ENCODE peak calls at places on chromosome 10, in six cellular contexts. V, E, C, N, B and H are unnamed samples.
A peak's percentile ranks its signal among the peaks of the same experiment; 100 is the strongest.

GRCh38 chr10:122441961-122442360 is 12.5 kb upstream of the ARMS2 start:
- DNase-seq in V (no peak), E (no peak), C (no peak), N (no peak), B (peak; percentile 55), H (no peak)

GRCh38 chr10:49585387-49585786 is 24.7 kb upstream of the SLC18A3 start:
- DNase-seq in V (no peak), E (no peak), C (no peak), N (no peak), B (no peak), H (no peak)

GRCh38 chr10:71063431-71063830 is 148.9 kb upstream of the UNC5B start:
- DNase-seq in V (no peak), E (no peak), C (no peak), N (no peak), B (no peak), H (no peak)

GRCh38 chr10:117168135-117168674 is 29.1 kb upstream of the KCNK18 start:
- DNase-seq in V (peak; percentile 54), E (peak; percentile 84), C (peak; percentile 76), N (peak; percentile 83), B (peak; percentile 84), H (peak; percentile 81)

GRCh38 chr10:4685904-4686643 is 139.9 kb upstream of the AKR1E2 start:
- DNase-seq in V (no peak), E (no peak), C (no peak), N (no peak), B (no peak), H (no peak)

GRCh38 chr10:122181055-122181732 is 89.9 kb upstream of the BTBD16 start:
- DNase-seq in V (no peak), E (peak; percentile 0), C (no peak), N (no peak), B (no peak), H (no peak)

GRCh38 chr10:91787258-91787657 is 11.0 kb upstream of the TNKS2 start:
- DNase-seq in V (no peak), E (no peak), C (no peak), N (no peak), B (no peak), H (no peak)

GRCh38 chr10:90930971-90931841 is 10.3 kb upstream of the ANKRD1 start:
- DNase-seq in V (peak; percentile 39), E (peak; percentile 90), C (no peak), N (peak; percentile 97), B (peak; percentile 67), H (peak; percentile 88)

GRCh38 chr10:23505797-23506465 is 67.1 kb downstream of the OTUD1 start:
- DNase-seq in V (no peak), E (no peak), C (no peak), N (no peak), B (no peak), H (no peak)

GRCh38 chr10:6402349-6402709 is 177.7 kb downstream of the PRKCQ start:
- DNase-seq in V (no peak), E (no peak), C (no peak), N (no peak), B (no peak), H (no peak)

GRCh38 chr10:17123062-17123661 is 6.4 kb downstream of the CUBN start:
- DNase-seq in V (no peak), E (no peak), C (no peak), N (no peak), B (no peak), H (no peak)

GRCh38 chr10:89744021-89744420 is 42.6 kb downstream of the KIF20B start:
- DNase-seq in V (no peak), E (no peak), C (no peak), N (no peak), B (no peak), H (no peak)

GRCh38 chr10:78410046-78410965 is 376.6 kb downstream of the RPS24 start:
- DNase-seq in V (no peak), E (no peak), C (no peak), N (no peak), B (no peak), H (no peak)

GRCh38 chr10:44981172-44982113 is 2.8 kb upstream of the DEPP1 start:
- DNase-seq in V (no peak), E (peak; percentile 81), C (peak; percentile 78), N (no peak), B (peak; percentile 70), H (no peak)

GRCh38 chr10:74213571-74214162 is 62.6 kb downstream of the ADK start:
- DNase-seq in V (no peak), E (no peak), C (no peak), N (peak; percentile 25), B (peak; percentile 18), H (peak; percentile 60)

GRCh38 chr10:48503293-48503911 is 101.5 kb downstream of the ARHGAP22 start:
- DNase-seq in V (no peak), E (peak; percentile 45), C (no peak), N (no peak), B (no peak), H (no peak)

GRCh38 chr10:15461353-15462108 is 90.4 kb upstream of the FAM171A1 start:
- DNase-seq in V (no peak), E (peak; percentile 88), C (peak; percentile 50), N (no peak), B (peak; percentile 38), H (peak; percentile 45)

GRCh38 chr10:97067716-97068391 is 117.9 kb downstream of the SLIT1 start:
- DNase-seq in V (no peak), E (peak; percentile 11), C (no peak), N (no peak), B (no peak), H (no peak)

GRCh38 chr10:71396084-71396713 is 521 bp upstream of the CDH23 start:
- DNase-seq in V (no peak), E (peak; percentile 85), C (peak; percentile 72), N (peak; percentile 89), B (peak; percentile 82), H (peak; percentile 59)

GRCh38 chr10:114777415-114777814 is 44.2 kb upstream of the FHIP2A start:
- DNase-seq in V (no peak), E (no peak), C (no peak), N (no peak), B (no peak), H (no peak)

GRCh38 chr10:420154-421121 is 269.0 kb downstream of the DIP2C start:
- DNase-seq in V (no peak), E (no peak), C (no peak), N (no peak), B (no peak), H (no peak)

GRCh38 chr10:418894-419293 is 270.6 kb downstream of the DIP2C start:
- DNase-seq in V (no peak), E (no peak), C (no peak), N (no peak), B (no peak), H (no peak)

GRCh38 chr10:413662-414071 is 275.8 kb downstream of the DIP2C start:
- DNase-seq in V (no peak), E (no peak), C (no peak), N (no peak), B (no peak), H (no peak)

GRCh38 chr10:412109-412508 is 276.9 kb downstream of the ZMYND11 start:
- DNase-seq in V (no peak), E (no peak), C (no peak), N (no peak), B (no peak), H (no peak)

DNA sequence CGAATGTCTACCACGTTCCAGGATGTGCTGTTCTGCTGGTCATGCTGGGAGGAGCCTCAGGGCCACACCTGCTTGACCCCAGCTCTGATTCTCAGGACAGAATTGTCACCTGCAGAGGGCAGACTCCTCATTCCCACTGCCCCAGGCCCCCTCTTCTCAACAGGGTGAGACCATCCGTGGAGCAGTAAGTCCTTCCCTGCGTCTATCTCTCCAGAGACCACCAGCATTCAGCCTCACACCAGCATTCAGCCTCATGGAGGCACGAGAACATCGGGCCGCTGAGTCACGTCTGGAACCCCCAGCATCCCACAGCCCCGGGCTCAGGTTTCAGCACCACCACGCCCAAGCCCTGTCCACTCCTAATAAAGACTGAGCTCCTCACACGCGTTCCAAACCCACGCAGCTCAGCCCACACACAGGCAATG is 273.4 kb downstream of the DIP2C start:
- DNase-seq in V (no peak), E (no peak), C (no peak), N (no peak), B (no peak), H (peak; percentile 43)
- TF ChIP-seq CTCF in V (no peak), E (no peak), C (no peak), N (no peak), B (no peak), H (peak; percentile 49)

DNA sequence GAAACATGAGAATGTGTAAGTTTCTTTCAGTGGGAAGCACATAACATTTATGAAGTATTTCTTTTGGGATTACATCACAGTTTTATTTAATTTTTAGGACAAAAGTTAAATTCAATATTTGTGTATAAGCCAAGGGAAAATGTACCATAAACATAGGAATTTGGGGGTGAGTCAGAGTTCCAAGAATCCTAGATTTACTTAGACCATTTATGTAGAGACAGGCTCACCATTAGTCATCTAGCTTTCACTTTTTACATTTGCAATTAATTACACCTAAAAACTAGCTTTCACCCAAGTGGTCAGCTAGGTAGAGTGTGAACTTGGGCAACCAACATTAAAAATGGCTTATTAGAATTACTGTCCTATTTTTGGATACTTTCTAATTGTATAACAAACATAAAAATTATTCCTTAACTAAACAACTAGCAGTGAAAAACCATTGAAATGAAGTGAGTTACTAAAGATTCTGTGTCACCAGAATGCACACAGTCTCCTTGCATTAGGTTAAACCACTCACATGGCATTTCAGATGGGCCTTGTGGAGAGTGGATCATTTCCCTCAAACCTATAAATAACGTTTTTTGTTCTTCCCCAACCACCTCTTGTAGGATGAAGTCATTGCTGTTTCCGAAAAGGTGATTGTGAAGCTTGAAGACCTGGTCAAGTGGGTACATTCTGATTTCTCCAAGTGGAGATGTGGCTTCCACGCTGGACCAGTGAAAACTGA is 38.2 kb downstream of the ARID5B start:
- DNase-seq in V (no peak), E (no peak), C (no peak), N (no peak), B (no peak), H (no peak)
- H3K4me1 ChIP-seq in V (peaks cover 2% of the 10 kb centered on the region), E (peaks cover 35% of the 10 kb centered on the region), C (peaks cover 35% of the 10 kb centered on the region), N (no peaks in the 10 kb centered on the region), B (peaks cover 63% of the 10 kb centered on the region), H (peaks cover 88% of the 10 kb centered on the region)

GRCh38 chr10:34711500-34711899 is 103.6 kb downstream of the PARD3 start:
- DNase-seq in V (no peak), E (no peak), C (no peak), N (no peak), B (no peak), H (no peak)
- TF ChIP-seq CTCF in V (no peak), E (no peak), C (no peak), N (no peak), B (no peak), H (no peak)

DNA sequence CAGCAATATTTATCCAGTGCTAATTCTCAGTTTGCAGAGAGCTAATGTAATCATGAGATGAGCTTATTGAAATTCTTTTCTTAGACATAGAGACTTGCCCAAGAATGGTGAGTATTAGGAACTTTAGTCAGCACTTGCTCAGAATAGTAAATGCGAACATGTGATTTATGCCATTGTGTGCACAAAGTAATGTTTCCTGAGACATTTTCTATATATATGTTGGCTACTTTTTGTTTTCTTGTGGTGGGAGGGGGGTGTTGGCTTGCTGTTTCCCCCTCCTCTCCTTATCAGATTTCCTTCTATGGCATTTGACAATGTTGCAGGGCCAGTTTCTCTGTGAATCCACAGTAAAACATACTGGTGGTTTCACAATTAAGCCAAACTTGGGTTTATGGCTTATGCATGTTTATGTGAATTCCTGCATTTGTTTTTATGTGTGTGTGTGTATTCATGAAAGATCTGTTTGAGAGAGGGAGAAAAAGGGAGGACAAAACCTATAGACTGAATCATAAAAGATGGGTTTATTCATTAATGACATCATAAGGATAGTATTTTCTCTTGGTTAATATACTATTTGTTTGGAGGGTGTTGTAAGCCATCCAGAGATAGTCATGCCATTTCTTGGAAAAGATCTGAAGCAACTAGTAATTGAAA is 36.3 kb downstream of the ARID5B start:
- DNase-seq in V (no peak), E (no peak), C (no peak), N (no peak), B (no peak), H (peak; percentile 90)
- H3K4me1 ChIP-seq in V (peaks cover 2% of the 10 kb centered on the region), E (peaks cover 31% of the 10 kb centered on the region), C (peaks cover 17% of the 10 kb centered on the region), N (no peaks in the 10 kb centered on the region), B (peaks cover 54% of the 10 kb centered on the region), H (peaks cover 88% of the 10 kb centered on the region)

GRCh38 chr10:128631801-128632241 is 505.6 kb upstream of the MKI67 start:
- DNase-seq in V (no peak), E (no peak), C (no peak), N (peak; percentile 30), B (peak; percentile 32), H (no peak)
- TF ChIP-seq CTCF in V (no peak), E (peak; percentile 40), C (peak; percentile 49), N (peak; percentile 68), B (peak; percentile 58), H (peak; percentile 18)